ENCODE peak calls at places on chromosome 1, in eight cellular contexts. G is left lung; Q is stimulated activated CD8-positive, alpha-beta memory T cell treated with anti-CD3 and anti-CD28 coated beads, Interleukin-4, amount 100 ng/mL, for 24 hours; B is left ventricle myocardium inferior; J is CD8-positive, alpha-beta memory T cell; K is T-helper 9 cell; Y is stimulated activated CD4-positive, alpha-beta T cell treated with anti-CD3 and anti-CD28 coated beads, Interleukin-4, amount 100 ng/mL, for 48 hours; E is left colon. F is an unnamed sample.

GRCh38 chr1:6008696-6009095 is 16.5 kb upstream of the NPHP4 start:
- DNase-seq in E (no peak), Y (no peak), K (no peak), B (no peak), J (no peak), Q (no peak), G (no peak), F (no peak)

GRCh38 chr1:44543064-44543815 is 131.0 kb downstream of the TMEM53 start:
- DNase-seq in E (no peak), G (no peak), J (no peak), Q (no peak), B (no peak), K (no peak), Y (no peak), F (no peak)

GRCh38 chr1:229117664-229118300 is 153.1 kb upstream of the RAB4A start:
- DNase-seq in J (no peak), Q (no peak), Y (no peak), E (peak), K (no peak), G (peak), B (peak), F (peak)

GRCh38 chr1:150808134-150808533 is at the start of gene CTSK:
- DNase-seq in E (no peak), Q (no peak), Y (no peak), B (no peak), G (no peak), K (no peak), J (no peak), F (no peak)

GRCh38 chr1:208206092-208206698 is 38.0 kb downstream of the PLXNA2 start:
- DNase-seq in B (no peak), Q (no peak), Y (no peak), G (no peak), K (no peak), E (no peak), J (no peak), F (no peak)

GRCh38 chr1:155920717-155921116 is 9.6 kb upstream of the RIT1 start:
- DNase-seq in Y (no peak), Q (no peak), K (no peak), J (no peak), E (no peak), B (no peak), G (no peak), F (no peak)

GRCh38 chr1:19124273-19124672 is 85.8 kb downstream of the UBR4 start:
- DNase-seq in Q (no peak), Y (peak), B (no peak), K (no peak), E (no peak), G (no peak), J (no peak), F (no peak)

GRCh38 chr1:19504796-19505693 is 19.7 kb upstream of the CAPZB start:
- DNase-seq in G (no peak), Y (no peak), J (no peak), E (no peak), B (no peak), K (no peak), Q (no peak), F (no peak)

GRCh38 chr1:33661791-33662190 is 189.3 kb downstream of the ZSCAN20 start:
- DNase-seq in Q (no peak), J (no peak), K (no peak), E (no peak), B (no peak), G (no peak), Y (no peak), F (no peak)

GRCh38 chr1:24935615-24936484 is 5.8 kb upstream of the RUNX3 start:
- DNase-seq in E (no peak), Y (no peak), G (no peak), Q (no peak), K (no peak), B (no peak), J (no peak), F (peak)

GRCh38 chr1:13892141-13892670 is 192.2 kb downstream of the PRDM2 start:
- DNase-seq in Q (no peak), J (no peak), G (no peak), K (no peak), E (no peak), B (no peak), Y (no peak), F (no peak)

GRCh38 chr1:150516616-150517015 is 1.1 kb downstream of the FALEC start:
- DNase-seq in B (no peak), K (no peak), G (no peak), Y (no peak), Q (no peak), J (no peak), E (no peak), F (no peak)